ENCODE peak calls at places on chromosomes 7 and 10, in seven cellular contexts. One of them, this sample, is unnamed.

GRCh38 chr7:8094164-8095140 is 125.9 kb downstream of the GLCCI1 start:
- ATAC-seq in A549: no peak
- ATAC-seq in HCT116: no peak
- ATAC-seq in GM12878: no peak
- ATAC-seq in heart left ventricle: no peak
- ATAC-seq in gastrocnemius medialis: no peak
- ATAC-seq in HepG2: no peak
- ATAC-seq in this sample: no peak

GRCh38 chr10:101123085-101123814 is 7.8 kb upstream of the TLX1 start:
- ATAC-seq in A549: no peak
- ATAC-seq in HCT116: no peak
- ATAC-seq in GM12878: no peak
- ATAC-seq in heart left ventricle: no peak
- ATAC-seq in gastrocnemius medialis: no peak
- ATAC-seq in HepG2: no peak
- ATAC-seq in this sample: no peak

GRCh38 chr10:73931767-73932624 is 21.1 kb downstream of the PLAU start:
- ATAC-seq in A549: peak
- ATAC-seq in HCT116: peak
- ATAC-seq in GM12878: peak
- ATAC-seq in heart left ventricle: no peak
- ATAC-seq in gastrocnemius medialis: no peak
- ATAC-seq in HepG2: no peak
- ATAC-seq in this sample: no peak

GRCh38 chr7:11394438-11394837 is 420.8 kb downstream of the PHF14 start:
- ATAC-seq in A549: no peak
- ATAC-seq in HCT116: no peak
- ATAC-seq in GM12878: no peak
- ATAC-seq in heart left ventricle: no peak
- ATAC-seq in gastrocnemius medialis: no peak
- ATAC-seq in HepG2: peak
- ATAC-seq in this sample: no peak

GRCh38 chr7:114073711-114074110 is 154.9 kb upstream of the PPP1R3A start:
- ATAC-seq in A549: no peak
- ATAC-seq in HCT116: no peak
- ATAC-seq in GM12878: no peak
- ATAC-seq in heart left ventricle: no peak
- ATAC-seq in gastrocnemius medialis: no peak
- ATAC-seq in HepG2: no peak
- ATAC-seq in this sample: no peak

GRCh38 chr10:71746344-71747037 is 26.8 kb downstream of the VSIR start:
- ATAC-seq in A549: no peak
- ATAC-seq in HCT116: peak
- ATAC-seq in GM12878: no peak
- ATAC-seq in heart left ventricle: peak
- ATAC-seq in gastrocnemius medialis: no peak
- ATAC-seq in HepG2: peak
- ATAC-seq in this sample: no peak

GRCh38 chr10:21022821-21023220 is 125.7 kb upstream of the NEBL start:
- ATAC-seq in A549: no peak
- ATAC-seq in HCT116: no peak
- ATAC-seq in GM12878: no peak
- ATAC-seq in heart left ventricle: no peak
- ATAC-seq in gastrocnemius medialis: no peak
- ATAC-seq in HepG2: no peak
- ATAC-seq in this sample: no peak

GRCh38 chr10:83881647-83882046 is 257.7 kb upstream of the GHITM start:
- ATAC-seq in A549: no peak
- ATAC-seq in HCT116: no peak
- ATAC-seq in GM12878: no peak
- ATAC-seq in heart left ventricle: peak
- ATAC-seq in gastrocnemius medialis: peak
- ATAC-seq in HepG2: no peak
- ATAC-seq in this sample: peak

GRCh38 chr7:28573059-28573553 is 160.8 kb downstream of the CREB5 start:
- ATAC-seq in A549: no peak
- ATAC-seq in HCT116: no peak
- ATAC-seq in GM12878: peak
- ATAC-seq in heart left ventricle: no peak
- ATAC-seq in gastrocnemius medialis: no peak
- ATAC-seq in HepG2: no peak
- ATAC-seq in this sample: no peak

GRCh38 chr10:45246522-45246921 is 68.9 kb downstream of the OR13A1 start:
- ATAC-seq in A549: no peak
- ATAC-seq in HCT116: no peak
- ATAC-seq in GM12878: no peak
- ATAC-seq in heart left ventricle: no peak
- ATAC-seq in gastrocnemius medialis: no peak
- ATAC-seq in HepG2: no peak
- ATAC-seq in this sample: no peak

GRCh38 chr10:48523820-48524758 is 80.8 kb downstream of the ARHGAP22 start:
- ATAC-seq in A549: peak
- ATAC-seq in HCT116: peak
- ATAC-seq in GM12878: peak
- ATAC-seq in heart left ventricle: no peak
- ATAC-seq in gastrocnemius medialis: no peak
- ATAC-seq in HepG2: peak
- ATAC-seq in this sample: peak

GRCh38 chr7:90752051-90752450 is 155.9 kb downstream of the CDK14 start:
- ATAC-seq in A549: no peak
- ATAC-seq in HCT116: no peak
- ATAC-seq in GM12878: peak
- ATAC-seq in heart left ventricle: no peak
- ATAC-seq in gastrocnemius medialis: no peak
- ATAC-seq in HepG2: no peak
- ATAC-seq in this sample: no peak

GRCh38 chr7:7017707-7018265 is 164.6 kb upstream of the C1GALT1 start:
- ATAC-seq in A549: no peak
- ATAC-seq in HCT116: no peak
- ATAC-seq in GM12878: no peak
- ATAC-seq in heart left ventricle: no peak
- ATAC-seq in gastrocnemius medialis: no peak
- ATAC-seq in HepG2: no peak
- ATAC-seq in this sample: no peak

GRCh38 chr7:100127866-100128601 is 1.3 kb downstream of the MBLAC1 start:
- ATAC-seq in A549: no peak
- ATAC-seq in HCT116: no peak
- ATAC-seq in GM12878: peak
- ATAC-seq in heart left ventricle: no peak
- ATAC-seq in gastrocnemius medialis: no peak
- ATAC-seq in HepG2: peak
- ATAC-seq in this sample: no peak

GRCh38 chr7:103877565-103877964 is 111.9 kb downstream of the RELN start:
- ATAC-seq in A549: no peak
- ATAC-seq in HCT116: no peak
- ATAC-seq in GM12878: no peak
- ATAC-seq in heart left ventricle: no peak
- ATAC-seq in gastrocnemius medialis: no peak
- ATAC-seq in HepG2: no peak
- ATAC-seq in this sample: no peak

GRCh38 chr7:142308326-142308725 is 50.5 kb upstream of the PRSS58 start:
- ATAC-seq in A549: no peak
- ATAC-seq in HCT116: no peak
- ATAC-seq in GM12878: no peak
- ATAC-seq in heart left ventricle: no peak
- ATAC-seq in gastrocnemius medialis: no peak
- ATAC-seq in HepG2: no peak
- ATAC-seq in this sample: no peak

GRCh38 chr7:106959753-106960152 is 84.8 kb upstream of the PRKAR2B start:
- ATAC-seq in A549: peak
- ATAC-seq in HCT116: peak
- ATAC-seq in GM12878: peak
- ATAC-seq in heart left ventricle: no peak
- ATAC-seq in gastrocnemius medialis: no peak
- ATAC-seq in HepG2: peak
- ATAC-seq in this sample: no peak

GRCh38 chr7:33814400-33814799 is 90.9 kb upstream of the BMPER start:
- ATAC-seq in A549: no peak
- ATAC-seq in HCT116: no peak
- ATAC-seq in GM12878: no peak
- ATAC-seq in heart left ventricle: no peak
- ATAC-seq in gastrocnemius medialis: no peak
- ATAC-seq in HepG2: no peak
- ATAC-seq in this sample: no peak

GRCh38 chr10:127024655-127025054 is 119.4 kb downstream of the DOCK1 start:
- ATAC-seq in A549: no peak
- ATAC-seq in HCT116: no peak
- ATAC-seq in GM12878: no peak
- ATAC-seq in heart left ventricle: peak
- ATAC-seq in gastrocnemius medialis: peak
- ATAC-seq in HepG2: no peak
- ATAC-seq in this sample: peak

GRCh38 chr10:3755440-3756359 is 29.3 kb downstream of the KLF6 start:
- ATAC-seq in A549: peak
- ATAC-seq in HCT116: peak
- ATAC-seq in GM12878: no peak
- ATAC-seq in heart left ventricle: peak
- ATAC-seq in gastrocnemius medialis: peak
- ATAC-seq in HepG2: peak
- ATAC-seq in this sample: peak

GRCh38 chr7:6106140-6106904 is 75.1 kb downstream of the ANKRD61 start:
- ATAC-seq in A549: no peak
- ATAC-seq in HCT116: peak
- ATAC-seq in GM12878: peak
- ATAC-seq in heart left ventricle: no peak
- ATAC-seq in gastrocnemius medialis: no peak
- ATAC-seq in HepG2: peak
- ATAC-seq in this sample: no peak

GRCh38 chr10:71714055-71714454 is 5.5 kb downstream of the C10orf105 start:
- ATAC-seq in A549: no peak
- ATAC-seq in HCT116: no peak
- ATAC-seq in GM12878: no peak
- ATAC-seq in heart left ventricle: no peak
- ATAC-seq in gastrocnemius medialis: no peak
- ATAC-seq in HepG2: no peak
- ATAC-seq in this sample: no peak

GRCh38 chr10:11156480-11156879 is 138.8 kb downstream of the CELF2 start:
- ATAC-seq in A549: no peak
- ATAC-seq in HCT116: no peak
- ATAC-seq in GM12878: no peak
- ATAC-seq in heart left ventricle: no peak
- ATAC-seq in gastrocnemius medialis: no peak
- ATAC-seq in HepG2: no peak
- ATAC-seq in this sample: no peak

GRCh38 chr7:74289660-74290589 is 718 bp downstream of the CLIP2 start:
- ATAC-seq in A549: peak
- ATAC-seq in HCT116: no peak
- ATAC-seq in GM12878: peak
- ATAC-seq in heart left ventricle: no peak
- ATAC-seq in gastrocnemius medialis: peak
- ATAC-seq in HepG2: no peak
- ATAC-seq in this sample: peak

GRCh38 chr10:53135213-53135896 is 362.8 kb upstream of the MBL2 start:
- ATAC-seq in A549: no peak
- ATAC-seq in HCT116: no peak
- ATAC-seq in GM12878: peak
- ATAC-seq in heart left ventricle: no peak
- ATAC-seq in gastrocnemius medialis: no peak
- ATAC-seq in HepG2: peak
- ATAC-seq in this sample: no peak

GRCh38 chr10:1184541-1185415 is 128.6 kb downstream of the WDR37 start:
- ATAC-seq in A549: no peak
- ATAC-seq in HCT116: no peak
- ATAC-seq in GM12878: no peak
- ATAC-seq in heart left ventricle: no peak
- ATAC-seq in gastrocnemius medialis: no peak
- ATAC-seq in HepG2: no peak
- ATAC-seq in this sample: no peak

GRCh38 chr7:128341733-128342132 is 2.0 kb downstream of the RBM28 start:
- ATAC-seq in A549: no peak
- ATAC-seq in HCT116: no peak
- ATAC-seq in GM12878: no peak
- ATAC-seq in heart left ventricle: no peak
- ATAC-seq in gastrocnemius medialis: no peak
- ATAC-seq in HepG2: no peak
- ATAC-seq in this sample: no peak
- TF ChIP-seq POLR2A in A549: no peak
- TF ChIP-seq POLR2A in HCT116: no peak
- TF ChIP-seq POLR2A in GM12878: no peak
- TF ChIP-seq POLR2A in heart left ventricle: no peak
- TF ChIP-seq POLR2A in gastrocnemius medialis: no peak
- TF ChIP-seq POLR2A in HepG2: no peak
- TF ChIP-seq POLR2A in this sample: no peak

DNA sequence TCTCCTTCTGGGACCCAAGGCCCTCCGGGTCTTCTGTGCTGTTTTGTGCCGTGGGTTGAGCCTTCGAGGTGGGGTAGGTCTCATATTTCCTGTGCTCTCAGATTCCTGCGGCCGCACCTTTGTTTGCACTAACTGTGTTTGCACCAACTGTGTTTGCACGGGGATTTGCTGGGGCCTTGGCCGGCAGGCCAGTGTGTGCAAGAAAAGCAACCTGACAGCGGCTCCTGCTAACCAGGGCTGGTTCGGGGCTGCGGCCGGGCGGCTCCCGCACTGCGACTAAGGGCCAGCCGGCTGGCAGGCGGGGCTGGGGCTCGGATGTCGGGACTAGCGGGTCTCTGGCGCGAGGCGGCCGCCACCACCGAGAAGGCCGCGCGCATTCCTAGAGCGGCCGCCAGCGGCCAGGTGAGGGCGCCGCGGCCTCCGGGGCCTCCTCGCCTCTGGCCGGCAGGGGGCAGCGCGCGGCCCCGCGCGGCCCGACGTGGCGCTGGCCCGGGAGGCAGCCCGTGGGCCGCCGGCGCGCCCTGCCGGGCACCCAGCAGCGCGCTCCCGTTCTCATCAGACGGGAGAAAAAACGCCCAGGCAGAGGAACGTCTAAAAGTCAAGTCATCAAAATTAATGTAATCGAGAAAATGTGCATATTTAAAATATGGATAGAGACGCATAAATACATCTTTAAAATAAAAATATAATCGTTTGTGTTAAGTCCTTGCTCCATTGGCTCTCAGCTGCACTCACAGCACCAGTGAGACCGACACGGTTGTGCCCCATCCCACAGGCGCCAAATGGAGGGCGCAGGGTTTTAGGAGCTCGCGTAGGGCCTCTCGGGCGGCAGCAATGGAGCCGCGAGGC is 38.6 kb downstream of the ZNF777 start:
- ATAC-seq in A549: peak
- ATAC-seq in HCT116: peak
- ATAC-seq in GM12878: peak
- ATAC-seq in heart left ventricle: peak
- ATAC-seq in gastrocnemius medialis: peak
- ATAC-seq in HepG2: peak
- ATAC-seq in this sample: peak
- TF ChIP-seq POLR2A in A549: peak
- TF ChIP-seq POLR2A in HCT116: no peak
- TF ChIP-seq POLR2A in GM12878: peak
- TF ChIP-seq POLR2A in heart left ventricle: no peak
- TF ChIP-seq POLR2A in gastrocnemius medialis: no peak
- TF ChIP-seq POLR2A in HepG2: peak
- TF ChIP-seq POLR2A in this sample: no peak

GRCh38 chr10:14584643-14585042 is 190.1 kb downstream of the FAM107B start:
- ATAC-seq in A549: no peak
- ATAC-seq in HCT116: no peak
- ATAC-seq in GM12878: peak
- ATAC-seq in heart left ventricle: no peak
- ATAC-seq in gastrocnemius medialis: no peak
- ATAC-seq in HepG2: no peak
- ATAC-seq in this sample: no peak
- TF ChIP-seq POLR2A in A549: no peak
- TF ChIP-seq POLR2A in HCT116: no peak
- TF ChIP-seq POLR2A in GM12878: no peak
- TF ChIP-seq POLR2A in heart left ventricle: no peak
- TF ChIP-seq POLR2A in gastrocnemius medialis: no peak
- TF ChIP-seq POLR2A in HepG2: no peak
- TF ChIP-seq POLR2A in this sample: no peak

GRCh38 chr7:93374345-93374940 is 142.3 kb downstream of the VPS50 start:
- ATAC-seq in A549: peak
- ATAC-seq in HCT116: peak
- ATAC-seq in GM12878: peak
- ATAC-seq in heart left ventricle: no peak
- ATAC-seq in gastrocnemius medialis: no peak
- ATAC-seq in HepG2: peak
- ATAC-seq in this sample: no peak
- TF ChIP-seq POLR2A in A549: no peak
- TF ChIP-seq POLR2A in HCT116: no peak
- TF ChIP-seq POLR2A in GM12878: no peak
- TF ChIP-seq POLR2A in heart left ventricle: no peak
- TF ChIP-seq POLR2A in gastrocnemius medialis: no peak
- TF ChIP-seq POLR2A in HepG2: no peak
- TF ChIP-seq POLR2A in this sample: no peak

This sample was measured in gastroesophageal sphincter.